ENCODE peak calls at places on chromosomes 12 and 14, in ten cellular contexts. W is OCI-M1; K is retina; O is RWPE2; E is CD8-positive, alpha-beta T cell; Y is hepatic stellate cell; X is stimulated activated CD4-positive, alpha-beta T cell treated with anti-CD3 and anti-CD28 coated beads, Interleukin-12 subunit alpha, Interleukin-12 subunit beta, amount 100 ng/mL, for 24 hours; J is astrocyte of the spinal cord; S is T-helper 22 cell; P is ELF-1. U is an unnamed sample.
A peak's percentile ranks its signal among the peaks of the same experiment; 100 is the strongest.

GRCh38 chr14:50985124-50985815 is 41.0 kb upstream of the PYGL start:
- DNase-seq in W (no peak), P (no peak), O (no peak), Y (no peak), E (no peak), K (no peak), J (no peak), X (no peak), S (no peak), U (no peak)

GRCh38 chr12:125983094-125983783 is 918.0 kb downstream of the AACS start:
- DNase-seq in X (no peak), P (peak; percentile 79), E (no peak), S (no peak), O (peak; percentile 93), W (no peak), Y (no peak), J (peak; percentile 78), K (peak; percentile 98), U (no peak)

GRCh38 chr12:94795520-94795919 is 145.2 kb upstream of the TMCC3 start:
- DNase-seq in O (no peak), Y (peak; percentile 54), J (peak; percentile 82), S (no peak), E (no peak), W (no peak), K (peak; percentile 19), X (no peak), P (peak; percentile 71), U (no peak)

GRCh38 chr14:97177016-97177415 is 379.8 kb downstream of the VRK1 start:
- DNase-seq in X (no peak), O (no peak), J (no peak), Y (no peak), W (peak; percentile 17), K (no peak), S (no peak), E (peak; percentile 3), P (peak; percentile 34), U (no peak)

GRCh38 chr12:122023339-122024131 is 1.9 kb downstream of the BCL7A start:
- DNase-seq in E (no peak), Y (peak; percentile 88), J (peak; percentile 65), W (no peak), P (peak; percentile 71), K (peak; percentile 88), X (no peak), S (no peak), O (no peak), U (no peak)

GRCh38 chr12:80178846-80179245 is 79.5 kb downstream of the OTOGL start:
- DNase-seq in W (no peak), P (no peak), K (no peak), E (no peak), Y (no peak), O (no peak), S (no peak), J (no peak), X (no peak), U (no peak)

GRCh38 chr12:132608231-132609171 is 1.9 kb downstream of the LRCOL1 start:
- DNase-seq in P (no peak), E (no peak), W (no peak), O (no peak), J (no peak), S (no peak), Y (no peak), X (no peak), K (no peak), U (no peak)

GRCh38 chr12:117861691-117862090 is 107.1 kb downstream of the KSR2 start:
- DNase-seq in E (no peak), P (no peak), J (no peak), W (no peak), S (no peak), K (no peak), X (no peak), Y (no peak), O (no peak), U (no peak)

GRCh38 chr12:72178871-72179270 is 93.3 kb upstream of the TRHDE start:
- DNase-seq in S (no peak), J (no peak), Y (no peak), P (no peak), W (no peak), E (no peak), X (no peak), O (no peak), K (no peak), U (no peak)

GRCh38 chr12:19833775-19834501 is 394.6 kb downstream of the AEBP2 start:
- DNase-seq in S (no peak), W (peak; percentile 45), K (no peak), P (no peak), J (peak; percentile 56), Y (no peak), E (no peak), O (no peak), X (no peak), U (no peak)

GRCh38 chr14:60775296-60775695 is 40.7 kb downstream of the MNAT1 start:
- DNase-seq in O (no peak), X (no peak), W (no peak), K (no peak), P (no peak), S (no peak), Y (peak; percentile 36), J (peak; percentile 50), E (no peak), U (no peak)

GRCh38 chr14:63922696-63923421 is 70.1 kb downstream of the SYNE2 start:
- DNase-seq in K (no peak), Y (no peak), O (peak; percentile 71), W (no peak), P (no peak), E (no peak), X (no peak), S (no peak), J (no peak), U (no peak)

GRCh38 chr14:90548455-90548854 is 151.6 kb downstream of the CALM1 start:
- DNase-seq in E (no peak), W (no peak), J (no peak), S (no peak), P (no peak), O (no peak), K (no peak), Y (no peak), X (no peak), U (no peak)

GRCh38 chr14:33524244-33524643 is 426.6 kb downstream of the EGLN3 start:
- DNase-seq in Y (no peak), O (no peak), W (no peak), X (no peak), J (no peak), P (no peak), E (no peak), S (no peak), K (no peak), U (no peak)

U was measured in activated T-cell treated with anti-CD3 and anti-CD28 coated beads for 48 hours.